ENCODE peak calls at places on chromosomes 7 and 10, in ten cellular contexts. One of them, this sample, is unnamed.

GRCh38 chr7:77482015-77482414 is 55.1 kb upstream of the PTPN12 start:
- DNase-seq in HEK293T: no peak
- DNase-seq in left ventricle myocardium inferior: no peak
- DNase-seq in mesenchymal stem cell: peak
- DNase-seq in NT2/D1: no peak
- DNase-seq in activated gamma-delta T cell treated with Interleukin-2 at 50 U/mL for 16 hours: no peak
- DNase-seq in Right ventricle myocardium superior: no peak
- DNase-seq in AG10803: peak
- DNase-seq in stimulated activated CD8-positive, alpha-beta memory T cell treated with anti-CD3 and anti-CD28 coated beads, Interleukin-4, amount 100 ng/mL, for 4 hours: no peak
- DNase-seq in AG08395: no peak
- DNase-seq in this sample: no peak

GRCh38 chr10:14459670-14460069 is 128.9 kb upstream of the FRMD4A start:
- DNase-seq in HEK293T: no peak
- DNase-seq in left ventricle myocardium inferior: no peak
- DNase-seq in mesenchymal stem cell: no peak
- DNase-seq in NT2/D1: no peak
- DNase-seq in activated gamma-delta T cell treated with Interleukin-2 at 50 U/mL for 16 hours: no peak
- DNase-seq in Right ventricle myocardium superior: no peak
- DNase-seq in AG10803: no peak
- DNase-seq in stimulated activated CD8-positive, alpha-beta memory T cell treated with anti-CD3 and anti-CD28 coated beads, Interleukin-4, amount 100 ng/mL, for 4 hours: no peak
- DNase-seq in AG08395: no peak
- DNase-seq in this sample: no peak

GRCh38 chr7:94696981-94697670 is 41.2 kb upstream of the SGCE start:
- DNase-seq in HEK293T: no peak
- DNase-seq in left ventricle myocardium inferior: no peak
- DNase-seq in mesenchymal stem cell: peak
- DNase-seq in NT2/D1: no peak
- DNase-seq in activated gamma-delta T cell treated with Interleukin-2 at 50 U/mL for 16 hours: no peak
- DNase-seq in Right ventricle myocardium superior: no peak
- DNase-seq in AG10803: peak
- DNase-seq in stimulated activated CD8-positive, alpha-beta memory T cell treated with anti-CD3 and anti-CD28 coated beads, Interleukin-4, amount 100 ng/mL, for 4 hours: no peak
- DNase-seq in AG08395: peak
- DNase-seq in this sample: no peak

GRCh38 chr7:48035967-48036478 is 680 bp downstream of the C7orf57 start:
- DNase-seq in HEK293T: no peak
- DNase-seq in left ventricle myocardium inferior: peak
- DNase-seq in mesenchymal stem cell: peak
- DNase-seq in NT2/D1: no peak
- DNase-seq in activated gamma-delta T cell treated with Interleukin-2 at 50 U/mL for 16 hours: no peak
- DNase-seq in Right ventricle myocardium superior: peak
- DNase-seq in AG10803: peak
- DNase-seq in stimulated activated CD8-positive, alpha-beta memory T cell treated with anti-CD3 and anti-CD28 coated beads, Interleukin-4, amount 100 ng/mL, for 4 hours: no peak
- DNase-seq in AG08395: no peak
- DNase-seq in this sample: no peak

GRCh38 chr7:45670717-45671116 is 96.5 kb downstream of the ADCY1 start:
- DNase-seq in HEK293T: no peak
- DNase-seq in left ventricle myocardium inferior: no peak
- DNase-seq in mesenchymal stem cell: no peak
- DNase-seq in NT2/D1: no peak
- DNase-seq in activated gamma-delta T cell treated with Interleukin-2 at 50 U/mL for 16 hours: no peak
- DNase-seq in Right ventricle myocardium superior: no peak
- DNase-seq in AG10803: no peak
- DNase-seq in stimulated activated CD8-positive, alpha-beta memory T cell treated with anti-CD3 and anti-CD28 coated beads, Interleukin-4, amount 100 ng/mL, for 4 hours: no peak
- DNase-seq in AG08395: no peak
- DNase-seq in this sample: no peak

GRCh38 chr10:88236121-88236743 is 346.9 kb downstream of the RNLS start:
- DNase-seq in HEK293T: no peak
- DNase-seq in left ventricle myocardium inferior: no peak
- DNase-seq in mesenchymal stem cell: no peak
- DNase-seq in NT2/D1: no peak
- DNase-seq in activated gamma-delta T cell treated with Interleukin-2 at 50 U/mL for 16 hours: no peak
- DNase-seq in Right ventricle myocardium superior: no peak
- DNase-seq in AG10803: no peak
- DNase-seq in stimulated activated CD8-positive, alpha-beta memory T cell treated with anti-CD3 and anti-CD28 coated beads, Interleukin-4, amount 100 ng/mL, for 4 hours: no peak
- DNase-seq in AG08395: no peak
- DNase-seq in this sample: no peak

GRCh38 chr10:30671011-30671616 is 41.6 kb upstream of the LYZL2 start:
- DNase-seq in HEK293T: peak
- DNase-seq in left ventricle myocardium inferior: no peak
- DNase-seq in mesenchymal stem cell: peak
- DNase-seq in NT2/D1: peak
- DNase-seq in activated gamma-delta T cell treated with Interleukin-2 at 50 U/mL for 16 hours: peak
- DNase-seq in Right ventricle myocardium superior: no peak
- DNase-seq in AG10803: peak
- DNase-seq in stimulated activated CD8-positive, alpha-beta memory T cell treated with anti-CD3 and anti-CD28 coated beads, Interleukin-4, amount 100 ng/mL, for 4 hours: no peak
- DNase-seq in AG08395: peak
- DNase-seq in this sample: peak

GRCh38 chr10:32530231-32530630 is 84.3 kb downstream of the CCDC7 start:
- DNase-seq in HEK293T: no peak
- DNase-seq in left ventricle myocardium inferior: no peak
- DNase-seq in mesenchymal stem cell: no peak
- DNase-seq in NT2/D1: no peak
- DNase-seq in activated gamma-delta T cell treated with Interleukin-2 at 50 U/mL for 16 hours: no peak
- DNase-seq in Right ventricle myocardium superior: no peak
- DNase-seq in AG10803: no peak
- DNase-seq in stimulated activated CD8-positive, alpha-beta memory T cell treated with anti-CD3 and anti-CD28 coated beads, Interleukin-4, amount 100 ng/mL, for 4 hours: no peak
- DNase-seq in AG08395: no peak
- DNase-seq in this sample: no peak

GRCh38 chr7:151374726-151375125 is 33.1 kb downstream of the NUB1 start:
- DNase-seq in HEK293T: no peak
- DNase-seq in left ventricle myocardium inferior: no peak
- DNase-seq in mesenchymal stem cell: no peak
- DNase-seq in NT2/D1: no peak
- DNase-seq in activated gamma-delta T cell treated with Interleukin-2 at 50 U/mL for 16 hours: no peak
- DNase-seq in Right ventricle myocardium superior: no peak
- DNase-seq in AG10803: no peak
- DNase-seq in stimulated activated CD8-positive, alpha-beta memory T cell treated with anti-CD3 and anti-CD28 coated beads, Interleukin-4, amount 100 ng/mL, for 4 hours: no peak
- DNase-seq in AG08395: no peak
- DNase-seq in this sample: no peak

GRCh38 chr7:66380285-66380888 is 175.3 kb downstream of the TPST1 start:
- DNase-seq in HEK293T: no peak
- DNase-seq in left ventricle myocardium inferior: no peak
- DNase-seq in mesenchymal stem cell: peak
- DNase-seq in NT2/D1: no peak
- DNase-seq in activated gamma-delta T cell treated with Interleukin-2 at 50 U/mL for 16 hours: no peak
- DNase-seq in Right ventricle myocardium superior: no peak
- DNase-seq in AG10803: peak
- DNase-seq in stimulated activated CD8-positive, alpha-beta memory T cell treated with anti-CD3 and anti-CD28 coated beads, Interleukin-4, amount 100 ng/mL, for 4 hours: no peak
- DNase-seq in AG08395: no peak
- DNase-seq in this sample: no peak

GRCh38 chr7:43307522-43307921 is 195.1 kb downstream of the HECW1 start:
- DNase-seq in HEK293T: no peak
- DNase-seq in left ventricle myocardium inferior: no peak
- DNase-seq in mesenchymal stem cell: peak
- DNase-seq in NT2/D1: no peak
- DNase-seq in activated gamma-delta T cell treated with Interleukin-2 at 50 U/mL for 16 hours: no peak
- DNase-seq in Right ventricle myocardium superior: no peak
- DNase-seq in AG10803: no peak
- DNase-seq in stimulated activated CD8-positive, alpha-beta memory T cell treated with anti-CD3 and anti-CD28 coated beads, Interleukin-4, amount 100 ng/mL, for 4 hours: no peak
- DNase-seq in AG08395: no peak
- DNase-seq in this sample: no peak

GRCh38 chr7:100894860-100895700 is 608 bp downstream of the ACHE start:
- DNase-seq in HEK293T: peak
- DNase-seq in left ventricle myocardium inferior: peak
- DNase-seq in mesenchymal stem cell: peak
- DNase-seq in NT2/D1: peak
- DNase-seq in activated gamma-delta T cell treated with Interleukin-2 at 50 U/mL for 16 hours: peak
- DNase-seq in Right ventricle myocardium superior: peak
- DNase-seq in AG10803: no peak
- DNase-seq in stimulated activated CD8-positive, alpha-beta memory T cell treated with anti-CD3 and anti-CD28 coated beads, Interleukin-4, amount 100 ng/mL, for 4 hours: no peak
- DNase-seq in AG08395: peak
- DNase-seq in this sample: peak

GRCh38 chr7:34057136-34057535 is 151.8 kb downstream of the BMPER start:
- DNase-seq in HEK293T: no peak
- DNase-seq in left ventricle myocardium inferior: no peak
- DNase-seq in mesenchymal stem cell: no peak
- DNase-seq in NT2/D1: no peak
- DNase-seq in activated gamma-delta T cell treated with Interleukin-2 at 50 U/mL for 16 hours: no peak
- DNase-seq in Right ventricle myocardium superior: no peak
- DNase-seq in AG10803: no peak
- DNase-seq in stimulated activated CD8-positive, alpha-beta memory T cell treated with anti-CD3 and anti-CD28 coated beads, Interleukin-4, amount 100 ng/mL, for 4 hours: no peak
- DNase-seq in AG08395: no peak
- DNase-seq in this sample: no peak

GRCh38 chr7:378041-378420 is 88.1 kb downstream of the FOXL3 start:
- DNase-seq in HEK293T: no peak
- DNase-seq in left ventricle myocardium inferior: no peak
- DNase-seq in mesenchymal stem cell: no peak
- DNase-seq in NT2/D1: no peak
- DNase-seq in activated gamma-delta T cell treated with Interleukin-2 at 50 U/mL for 16 hours: no peak
- DNase-seq in Right ventricle myocardium superior: peak
- DNase-seq in AG10803: no peak
- DNase-seq in stimulated activated CD8-positive, alpha-beta memory T cell treated with anti-CD3 and anti-CD28 coated beads, Interleukin-4, amount 100 ng/mL, for 4 hours: no peak
- DNase-seq in AG08395: no peak
- DNase-seq in this sample: no peak

GRCh38 chr10:5540080-5540479 is 15.3 kb downstream of the CALML3 start:
- DNase-seq in HEK293T: no peak
- DNase-seq in left ventricle myocardium inferior: no peak
- DNase-seq in mesenchymal stem cell: no peak
- DNase-seq in NT2/D1: no peak
- DNase-seq in activated gamma-delta T cell treated with Interleukin-2 at 50 U/mL for 16 hours: no peak
- DNase-seq in Right ventricle myocardium superior: no peak
- DNase-seq in AG10803: no peak
- DNase-seq in stimulated activated CD8-positive, alpha-beta memory T cell treated with anti-CD3 and anti-CD28 coated beads, Interleukin-4, amount 100 ng/mL, for 4 hours: no peak
- DNase-seq in AG08395: no peak
- DNase-seq in this sample: no peak